ENCODE peak calls at places on chromosomes 11 and 22, in seven cellular contexts. G is H9, D is fibroblast of the conjunctiva, B is brain microvascular endothelial cell, O is GM12891, Z is NCI-H2081, E is ACHN. M is an unnamed sample.

GRCh38 chr11:110463153-110463552 is 33.4 kb downstream of the FDX1 start:
- DNase-seq in G (peak), D (peak), B (peak), O (no peak), Z (peak), E (peak), M (no peak)

GRCh38 chr11:62667460-62667859 is 2.3 kb downstream of the CSKMT start:
- DNase-seq in G (no peak), D (no peak), B (no peak), O (no peak), Z (no peak), E (no peak), M (no peak)

GRCh38 chr11:116170526-116171120 is 602.2 kb downstream of the BUD13 start:
- DNase-seq in G (peak), D (no peak), B (no peak), O (no peak), Z (peak), E (no peak), M (no peak)

GRCh38 chr11:12005476-12005875 is 3.0 kb downstream of the DKK3 start:
- DNase-seq in G (no peak), D (peak), B (no peak), O (no peak), Z (no peak), E (no peak), M (no peak)

GRCh38 chr11:30172872-30173271 is 57.9 kb upstream of the FSHB start:
- DNase-seq in G (no peak), D (no peak), B (no peak), O (no peak), Z (no peak), E (no peak), M (no peak)

GRCh38 chr11:120523196-120523595 is 11.6 kb downstream of the GRIK4 start:
- DNase-seq in G (peak), D (no peak), B (no peak), O (no peak), Z (no peak), E (no peak), M (no peak)

GRCh38 chr11:2794419-2794795 is 91.2 kb downstream of the CDKN1C start:
- DNase-seq in G (peak), D (no peak), B (no peak), O (no peak), Z (no peak), E (no peak), M (no peak)

GRCh38 chr11:43933608-43934358 is 8.7 kb upstream of the C11orf96 start:
- DNase-seq in G (no peak), D (no peak), B (peak), O (no peak), Z (no peak), E (no peak), M (no peak)

GRCh38 chr11:69010964-69011623 is 2.0 kb downstream of the MRGPRF start:
- DNase-seq in G (peak), D (peak), B (peak), O (peak), Z (peak), E (no peak), M (no peak)

GRCh38 chr22:33896801-33897620 is 23.3 kb downstream of the LARGE1 start:
- DNase-seq in G (peak), D (no peak), B (no peak), O (no peak), Z (no peak), E (no peak), M (no peak)

GRCh38 chr11:43735931-43736330 is 55.4 kb downstream of the HSD17B12 start:
- DNase-seq in G (no peak), D (peak), B (no peak), O (no peak), Z (no peak), E (no peak), M (peak)

GRCh38 chr11:117815262-117815803 is 9.2 kb downstream of the FXYD2 start:
- DNase-seq in G (no peak), D (no peak), B (no peak), O (peak), Z (no peak), E (peak), M (no peak)

GRCh38 chr22:49647346-49648026 is 180.2 kb downstream of the BRD1 start:
- DNase-seq in G (no peak), D (no peak), B (no peak), O (no peak), Z (no peak), E (no peak), M (no peak)

GRCh38 chr11:58707767-58708166 is 24.0 kb downstream of the GLYAT start:
- DNase-seq in G (no peak), D (no peak), B (no peak), O (no peak), Z (no peak), E (no peak), M (no peak)

GRCh38 chr11:129313588-129314288 is 61.9 kb upstream of the BARX2 start:
- DNase-seq in G (no peak), D (no peak), B (no peak), O (no peak), Z (no peak), E (no peak), M (no peak)

GRCh38 chr11:116189378-116190170 is 583.2 kb downstream of the BUD13 start:
- DNase-seq in G (no peak), D (no peak), B (no peak), O (no peak), Z (no peak), E (no peak), M (no peak)

GRCh38 chr11:122809861-122810260 is 28.4 kb upstream of the CRTAM start:
- DNase-seq in G (no peak), D (no peak), B (no peak), O (no peak), Z (no peak), E (no peak), M (no peak)

GRCh38 chr11:43687120-43687791 is 6.7 kb downstream of the HSD17B12 start:
- DNase-seq in G (no peak), D (peak), B (peak), O (no peak), Z (no peak), E (no peak), M (no peak)

GRCh38 chr22:44293034-44293433 is 19.7 kb downstream of the SHISAL1 start:
- DNase-seq in G (no peak), D (no peak), B (no peak), O (no peak), Z (no peak), E (no peak), M (no peak)

GRCh38 chr11:120942701-120943100 is 81.2 kb upstream of the TBCEL start:
- DNase-seq in G (no peak), D (no peak), B (no peak), O (no peak), Z (no peak), E (no peak), M (no peak)

GRCh38 chr11:106242723-106243405 is 165.4 kb downstream of the AASDHPPT start:
- DNase-seq in G (no peak), D (no peak), B (peak), O (no peak), Z (no peak), E (no peak), M (no peak)

GRCh38 chr11:71080239-71081097 is 171.9 kb downstream of the SHANK2 start:
- DNase-seq in G (peak), D (peak), B (peak), O (peak), Z (peak), E (peak), M (peak)

GRCh38 chr11:69642913-69643632 is 2.1 kb downstream of the CCND1 start:
- DNase-seq in G (peak), D (peak), B (peak), O (peak), Z (peak), E (peak), M (no peak)

GRCh38 chr22:24841261-24841660 is 35.2 kb downstream of the SGSM1 start:
- DNase-seq in G (no peak), D (no peak), B (no peak), O (no peak), Z (no peak), E (no peak), M (no peak)

GRCh38 chr11:4680341-4680740 is 17.3 kb downstream of the OR51E2 start:
- DNase-seq in G (no peak), D (no peak), B (no peak), O (no peak), Z (peak), E (no peak), M (no peak)

GRCh38 chr11:122177238-122177637 is 61.2 kb upstream of the BLID start:
- DNase-seq in G (no peak), D (no peak), B (no peak), O (no peak), Z (no peak), E (no peak), M (no peak)

GRCh38 chr11:27718346-27718852 is 18.1 kb upstream of the BDNF start:
- DNase-seq in G (peak), D (peak), B (peak), O (no peak), Z (peak), E (peak), M (no peak)

GRCh38 chr11:120985718-120986569 is 38.0 kb upstream of the TBCEL start:
- DNase-seq in G (peak), D (no peak), B (peak), O (peak), Z (peak), E (peak), M (no peak)

GRCh38 chr11:45182902-45183301 is 36.5 kb downstream of the PRDM11 start:
- DNase-seq in G (peak), D (no peak), B (peak), O (no peak), Z (no peak), E (peak), M (no peak)

GRCh38 chr11:133081020-133081419 is 451.3 kb downstream of the OPCML start:
- DNase-seq in G (no peak), D (no peak), B (no peak), O (no peak), Z (no peak), E (no peak), M (no peak)

GRCh38 chr11:65576867-65577755 is 1.3 kb downstream of the EHBP1L1 start:
- DNase-seq in G (no peak), D (no peak), B (no peak), O (no peak), Z (no peak), E (peak), M (no peak)

GRCh38 chr11:76625787-76626186 is 44.8 kb downstream of the LRRC32 start:
- DNase-seq in G (no peak), D (no peak), B (no peak), O (no peak), Z (no peak), E (no peak), M (no peak)

GRCh38 chr11:69891421-69892236 is 72.4 kb upstream of the FGF3 start:
- DNase-seq in G (no peak), D (no peak), B (no peak), O (no peak), Z (no peak), E (no peak), M (no peak)

GRCh38 chr11:134731562-134731961 is 319.5 kb upstream of the B3GAT1 start:
- DNase-seq in G (peak), D (no peak), B (no peak), O (no peak), Z (no peak), E (no peak), M (no peak)

GRCh38 chr11:117560786-117561530 is 233.3 kb downstream of the CEP164 start:
- DNase-seq in G (no peak), D (no peak), B (no peak), O (no peak), Z (no peak), E (no peak), M (no peak)

GRCh38 chr11:32033067-32033466 is 57.8 kb upstream of the RCN1 start:
- DNase-seq in G (no peak), D (no peak), B (no peak), O (no peak), Z (no peak), E (no peak), M (no peak)

GRCh38 chr11:9802291-9802861 is 138.5 kb downstream of the SWAP70 start:
- DNase-seq in G (no peak), D (peak), B (peak), O (no peak), Z (no peak), E (no peak), M (peak)

GRCh38 chr11:94968334-94968958 is 4.9 kb downstream of the CWC15 start:
- DNase-seq in G (no peak), D (peak), B (no peak), O (no peak), Z (no peak), E (peak), M (no peak)